ENCODE peak calls at places on chromosome 19, in five cellular contexts. One of them, this sample, is unnamed.

GRCh38 chr19:53884256-53884655 is 2.3 kb downstream of the PRKCG start:
- DNase-seq in PC-9: peak
- DNase-seq in K562: no peak
- DNase-seq in GM23338: no peak
- DNase-seq in mammary epithelial cell: no peak
- DNase-seq in this sample: no peak

GRCh38 chr19:30063184-30064020 is 121.4 kb downstream of the URI1 start:
- DNase-seq in PC-9: no peak
- DNase-seq in K562: no peak
- DNase-seq in GM23338: no peak
- DNase-seq in mammary epithelial cell: no peak
- DNase-seq in this sample: no peak

GRCh38 chr19:52592301-52592700 is 22.2 kb downstream of the ZNF701 start:
- DNase-seq in K562: no peak
- DNase-seq in mammary epithelial cell: no peak
- DNase-seq in GM23338: no peak
- DNase-seq in PC-9: no peak
- DNase-seq in this sample: no peak

GRCh38 chr19:45667620-45668341 is at the start of gene GIPR:
- DNase-seq in GM23338: peak
- DNase-seq in PC-9: peak
- DNase-seq in K562: peak
- DNase-seq in mammary epithelial cell: peak
- DNase-seq in this sample: peak

GRCh38 chr19:54209058-54209747 is 8.5 kb downstream of the RPS9 start:
- DNase-seq in mammary epithelial cell: no peak
- DNase-seq in PC-9: peak
- DNase-seq in GM23338: peak
- DNase-seq in K562: no peak
- DNase-seq in this sample: no peak

GRCh38 chr19:44662686-44663085 is 8.6 kb upstream of the CEACAM19 start:
- DNase-seq in K562: no peak
- DNase-seq in mammary epithelial cell: no peak
- DNase-seq in GM23338: no peak
- DNase-seq in PC-9: no peak
- DNase-seq in this sample: no peak

GRCh38 chr19:15010497-15011255 is 31.0 kb upstream of the SLC1A6 start:
- DNase-seq in mammary epithelial cell: no peak
- DNase-seq in K562: no peak
- DNase-seq in PC-9: no peak
- DNase-seq in GM23338: peak
- DNase-seq in this sample: no peak

GRCh38 chr19:15180451-15181390 is 20.1 kb downstream of the NOTCH3 start:
- DNase-seq in K562: peak
- DNase-seq in mammary epithelial cell: no peak
- DNase-seq in PC-9: no peak
- DNase-seq in GM23338: peak
- DNase-seq in this sample: no peak

GRCh38 chr19:4301590-4302237 is 475 bp downstream of the TMIGD2 start:
- DNase-seq in PC-9: no peak
- DNase-seq in mammary epithelial cell: no peak
- DNase-seq in K562: no peak
- DNase-seq in GM23338: no peak
- DNase-seq in this sample: no peak

GRCh38 chr19:44747739-44748425 is 626 bp upstream of the BCL3 start:
- DNase-seq in GM23338: peak
- DNase-seq in K562: no peak
- DNase-seq in mammary epithelial cell: peak
- DNase-seq in PC-9: peak
- DNase-seq in this sample: no peak

GRCh38 chr19:16001481-16002312 is 52.9 kb downstream of the OR10H4 start:
- DNase-seq in K562: no peak
- DNase-seq in GM23338: no peak
- DNase-seq in mammary epithelial cell: peak
- DNase-seq in PC-9: no peak
- DNase-seq in this sample: no peak

GRCh38 chr19:44900328-44901244 is 5.0 kb upstream of the APOE start:
- DNase-seq in mammary epithelial cell: no peak
- DNase-seq in GM23338: no peak
- DNase-seq in K562: no peak
- DNase-seq in PC-9: peak
- DNase-seq in this sample: no peak

GRCh38 chr19:1749373-1750342 is 3.6 kb upstream of the ONECUT3 start:
- DNase-seq in K562: no peak
- DNase-seq in mammary epithelial cell: no peak
- DNase-seq in GM23338: no peak
- DNase-seq in PC-9: no peak
- DNase-seq in this sample: no peak

GRCh38 chr19:1746401-1747284 is 6.7 kb upstream of the ONECUT3 start:
- DNase-seq in GM23338: no peak
- DNase-seq in K562: no peak
- DNase-seq in PC-9: peak
- DNase-seq in mammary epithelial cell: peak
- DNase-seq in this sample: peak

GRCh38 chr19:1748703-1749341 is 4.5 kb upstream of the ONECUT3 start:
- DNase-seq in K562: no peak
- DNase-seq in mammary epithelial cell: no peak
- DNase-seq in PC-9: no peak
- DNase-seq in GM23338: no peak
- DNase-seq in this sample: no peak

GRCh38 chr19:1747285-1748114 is 5.8 kb upstream of the ONECUT3 start:
- DNase-seq in GM23338: peak
- DNase-seq in K562: peak
- DNase-seq in PC-9: peak
- DNase-seq in mammary epithelial cell: peak
- DNase-seq in this sample: peak

DNA sequence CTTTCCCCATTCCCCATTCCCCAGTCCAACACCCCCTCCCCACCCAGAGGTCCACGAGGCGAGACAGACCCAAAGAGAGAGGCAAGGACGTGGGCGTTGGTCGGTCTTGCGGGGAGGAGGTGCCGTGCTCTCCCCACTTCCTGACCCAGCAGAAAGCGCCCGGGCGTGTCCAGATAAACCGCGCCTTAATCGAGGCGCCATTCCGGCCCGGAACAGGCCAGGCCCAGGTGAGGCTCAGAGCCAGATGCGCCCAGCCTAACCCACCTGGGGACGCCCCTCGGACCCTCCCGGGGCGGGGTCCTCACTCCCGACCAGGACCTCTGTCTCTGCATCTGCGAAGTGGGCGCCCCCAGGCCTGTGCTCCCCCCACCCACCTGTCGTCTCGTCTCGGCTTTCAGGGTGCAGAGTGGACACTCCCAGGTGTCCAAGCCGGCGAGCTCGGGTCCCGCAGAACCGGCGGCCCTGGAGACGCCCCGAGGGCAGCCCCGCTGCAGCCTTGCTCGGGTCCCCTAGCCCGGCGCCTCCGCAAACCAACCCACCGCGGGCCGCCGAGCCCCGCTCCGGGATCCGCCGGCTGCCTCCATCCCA is 5.1 kb upstream of the ONECUT3 start:
- DNase-seq in PC-9: no peak
- DNase-seq in GM23338: peak
- DNase-seq in K562: no peak
- DNase-seq in mammary epithelial cell: no peak
- DNase-seq in this sample: peak
- H3K4me2 ChIP-seq in PC-9: peak
- H3K4me2 ChIP-seq in GM23338: peak
- H3K4me2 ChIP-seq in K562: peak
- H3K4me2 ChIP-seq in mammary epithelial cell: peak
- H3K4me2 ChIP-seq in this sample: peak

GRCh38 chr19:17467471-17468301 is 2.6 kb upstream of the SLC27A1 start:
- DNase-seq in GM23338: no peak
- DNase-seq in K562: no peak
- DNase-seq in PC-9: no peak
- DNase-seq in mammary epithelial cell: no peak
- DNase-seq in this sample: no peak
- H3K4me2 ChIP-seq in GM23338: no peak
- H3K4me2 ChIP-seq in K562: no peak
- H3K4me2 ChIP-seq in PC-9: no peak
- H3K4me2 ChIP-seq in mammary epithelial cell: no peak
- H3K4me2 ChIP-seq in this sample: no peak

GRCh38 chr19:11480927-11481776 is at the start of gene ELAVL3:
- DNase-seq in GM23338: peak
- DNase-seq in K562: peak
- DNase-seq in mammary epithelial cell: no peak
- DNase-seq in PC-9: no peak
- DNase-seq in this sample: no peak
- H3K4me2 ChIP-seq in GM23338: peak
- H3K4me2 ChIP-seq in K562: peak
- H3K4me2 ChIP-seq in mammary epithelial cell: peak
- H3K4me2 ChIP-seq in PC-9: no peak
- H3K4me2 ChIP-seq in this sample: no peak

DNA sequence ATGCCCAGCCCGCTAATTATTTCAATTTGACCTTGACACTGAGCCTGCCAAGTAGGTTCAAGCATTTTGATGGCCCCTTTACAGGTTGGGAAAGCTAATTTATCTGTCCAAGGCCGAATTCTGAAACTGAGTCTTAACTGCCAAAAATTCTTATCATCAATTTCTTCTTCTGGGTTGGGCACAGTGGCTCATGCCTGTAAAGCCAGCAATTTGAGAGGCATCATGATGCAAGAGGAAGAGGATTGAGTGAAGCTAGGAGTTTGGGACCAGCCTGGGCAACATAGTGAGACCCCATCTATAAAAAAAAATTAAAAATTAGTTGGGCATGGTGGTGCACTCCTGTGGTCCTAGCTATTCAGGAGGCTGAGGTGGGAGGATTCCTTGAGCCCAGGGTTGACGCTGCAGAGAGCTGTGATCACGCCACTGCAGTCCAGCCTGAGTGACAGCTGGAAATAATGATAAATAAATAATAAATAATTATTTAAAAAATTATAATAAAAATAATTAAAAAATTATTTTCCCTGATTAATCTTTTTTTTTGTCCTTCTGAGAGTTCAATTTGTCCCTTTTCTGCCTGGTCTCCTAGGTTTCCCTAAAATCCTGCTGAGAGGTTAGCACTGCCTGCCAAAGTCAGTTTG is 1.3 kb upstream of the LDLR start:
- DNase-seq in GM23338: no peak
- DNase-seq in PC-9: no peak
- DNase-seq in K562: no peak
- DNase-seq in mammary epithelial cell: no peak
- DNase-seq in this sample: no peak
- H3K4me2 ChIP-seq in GM23338: peak
- H3K4me2 ChIP-seq in PC-9: peak
- H3K4me2 ChIP-seq in K562: peak
- H3K4me2 ChIP-seq in mammary epithelial cell: peak
- H3K4me2 ChIP-seq in this sample: peak

GRCh38 chr19:13281567-13282291 is 131.5 kb downstream of the IER2 start:
- DNase-seq in mammary epithelial cell: no peak
- DNase-seq in K562: no peak
- DNase-seq in PC-9: no peak
- DNase-seq in GM23338: peak
- DNase-seq in this sample: no peak

GRCh38 chr19:13286195-13286985 is 136.2 kb downstream of the IER2 start:
- DNase-seq in PC-9: no peak
- DNase-seq in mammary epithelial cell: no peak
- DNase-seq in K562: no peak
- DNase-seq in GM23338: no peak
- DNase-seq in this sample: no peak

GRCh38 chr19:13282486-13283065 is 132.4 kb downstream of the IER2 start:
- DNase-seq in K562: no peak
- DNase-seq in mammary epithelial cell: no peak
- DNase-seq in PC-9: no peak
- DNase-seq in GM23338: no peak
- DNase-seq in this sample: no peak

GRCh38 chr19:13283871-13284270 is 133.7 kb downstream of the IER2 start:
- DNase-seq in GM23338: no peak
- DNase-seq in K562: no peak
- DNase-seq in PC-9: no peak
- DNase-seq in mammary epithelial cell: no peak
- DNase-seq in this sample: no peak

DNA sequence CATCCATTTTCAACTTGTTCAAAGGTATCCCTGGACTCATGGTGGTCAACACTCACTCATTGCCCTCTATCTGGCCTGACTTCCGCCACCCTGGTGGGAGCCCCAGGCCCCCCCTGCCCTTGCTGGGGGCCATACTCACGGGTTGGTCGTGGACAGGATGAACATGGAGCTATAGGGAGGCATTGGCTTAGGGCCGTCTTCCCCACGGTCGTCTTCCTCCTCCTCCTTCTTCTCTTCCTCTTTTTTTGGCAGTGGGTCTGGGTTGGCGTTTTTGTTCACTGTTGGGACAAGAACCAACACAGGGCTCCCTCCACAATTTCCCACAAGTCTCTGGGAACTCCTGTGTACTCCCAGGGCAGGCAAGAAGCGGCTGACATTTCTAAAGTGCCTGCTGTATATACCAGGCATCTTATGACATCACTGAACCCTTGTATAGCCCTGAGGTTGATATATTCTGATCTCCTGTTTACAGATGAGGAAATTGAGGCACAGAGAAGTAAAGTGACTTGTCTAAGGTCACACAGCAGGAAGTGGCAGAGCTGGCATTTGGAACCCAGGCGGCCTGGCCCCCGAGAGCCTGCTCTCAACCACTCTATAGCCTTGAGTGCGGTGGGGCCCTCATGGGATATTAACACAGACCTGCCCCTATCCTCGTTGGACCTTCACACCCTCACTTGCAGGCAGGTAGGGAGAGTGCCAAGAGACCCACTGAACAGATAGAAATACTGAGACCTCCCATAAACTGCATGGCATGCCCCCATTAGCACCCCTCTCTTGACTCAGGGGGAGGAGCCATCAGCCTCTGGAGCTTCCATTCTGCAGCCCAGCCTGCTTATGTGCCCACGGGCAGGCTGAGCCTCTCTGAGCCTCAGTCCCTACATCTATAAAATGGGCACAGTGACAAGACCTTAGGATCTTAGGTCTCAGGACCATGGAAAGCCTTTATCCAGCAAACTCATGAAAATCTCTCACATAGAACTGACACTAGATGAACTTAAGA is 135.0 kb downstream of the IER2 start:
- DNase-seq in GM23338: no peak
- DNase-seq in mammary epithelial cell: no peak
- DNase-seq in K562: no peak
- DNase-seq in PC-9: no peak
- DNase-seq in this sample: no peak
- H3K4me2 ChIP-seq in GM23338: no peak
- H3K4me2 ChIP-seq in mammary epithelial cell: no peak
- H3K4me2 ChIP-seq in K562: no peak
- H3K4me2 ChIP-seq in PC-9: no peak
- H3K4me2 ChIP-seq in this sample: no peak

DNA sequence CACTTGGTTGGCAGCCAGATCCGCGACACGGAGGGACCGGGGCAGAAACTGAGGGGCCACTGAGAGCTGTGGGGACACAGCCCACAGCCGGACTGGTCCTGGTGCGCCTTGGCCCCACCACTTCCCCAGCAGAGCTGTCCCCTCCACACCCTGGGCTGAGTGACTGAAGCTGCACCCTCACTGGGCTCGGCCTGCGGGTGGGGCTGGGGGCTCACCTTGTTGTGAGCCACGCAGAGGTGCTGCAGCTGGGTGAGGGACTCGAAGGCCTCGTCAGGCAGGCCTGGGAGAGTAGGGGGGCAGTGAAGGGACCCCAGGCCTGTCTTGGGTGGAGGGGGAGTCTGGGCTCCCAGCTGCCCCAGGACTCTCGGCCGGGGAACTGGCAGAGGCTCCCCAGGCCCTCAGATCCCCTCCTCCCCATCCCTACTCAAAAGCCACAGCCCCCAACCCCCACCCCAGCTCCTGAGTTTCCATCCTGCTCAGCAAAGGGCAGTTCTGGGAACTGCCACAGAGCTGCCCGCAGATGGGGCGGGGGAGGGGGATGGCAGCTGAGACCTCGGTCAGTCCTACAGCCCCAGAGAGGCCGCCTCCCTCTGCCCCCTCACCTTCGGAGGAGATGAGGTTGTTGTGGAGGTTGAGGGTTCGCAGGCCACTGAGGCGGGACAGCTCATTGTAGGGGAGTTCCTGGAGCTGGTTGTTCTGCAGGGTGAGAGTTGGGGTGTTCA is 2.3 kb downstream of the PODNL1 start:
- DNase-seq in K562: peak
- DNase-seq in mammary epithelial cell: no peak
- DNase-seq in PC-9: no peak
- DNase-seq in GM23338: peak
- DNase-seq in this sample: no peak
- H3K4me2 ChIP-seq in K562: no peak
- H3K4me2 ChIP-seq in mammary epithelial cell: no peak
- H3K4me2 ChIP-seq in PC-9: no peak
- H3K4me2 ChIP-seq in GM23338: peak
- H3K4me2 ChIP-seq in this sample: no peak